ENCODE peak calls at places on chromosomes 1 and 21, in nine cellular contexts. G is transverse colon, B is spleen, E is GM12878, D is sigmoid colon, F is K562, I is prostate gland, N is suprapubic skin, M is endothelial cell of umbilical vein. S is an unnamed sample.

GRCh38 chr1:199759268-199759724 is 268.2 kb upstream of the NR5A2 start:
- DNase-seq in E (no peak), F (no peak), G (no peak), M (peak; percentile 26), I (no peak), N (no peak), B (no peak), D (no peak), S (no peak)

GRCh38 chr1:150621497-150622113 is 7.8 kb downstream of the ENSA start:
- DNase-seq in N (no peak), F (no peak), I (peak; percentile 37), E (no peak), D (peak; percentile 82), M (peak; percentile 73), B (no peak), G (peak; percentile 70), S (peak; percentile 60)

GRCh38 chr1:246213947-246214346 is 293.1 kb downstream of the SMYD3 start:
- DNase-seq in F (no peak), D (no peak), I (no peak), B (no peak), G (no peak), E (no peak), M (no peak), N (no peak), S (no peak)

GRCh38 chr1:209621329-209621728 is 30.9 kb downstream of the LAMB3 start:
- DNase-seq in E (no peak), I (no peak), F (no peak), D (no peak), M (peak; percentile 12), B (no peak), G (peak; percentile 65), N (no peak), S (no peak)

GRCh38 chr21:36193200-36193599 is 36.6 kb downstream of the DOP1B start:
- DNase-seq in D (no peak), E (no peak), M (no peak), G (no peak), F (no peak), N (no peak), I (peak; percentile 36), B (no peak), S (no peak)

GRCh38 chr21:28523367-28523766 is 469.3 kb downstream of the LTN1 start:
- DNase-seq in N (no peak), G (no peak), F (no peak), B (no peak), D (no peak), M (peak; percentile 78), I (no peak), E (no peak), S (no peak)

GRCh38 chr1:196877964-196878363 is 9.9 kb upstream of the CFHR4 start:
- DNase-seq in N (no peak), F (no peak), M (no peak), B (peak; percentile 70), I (no peak), G (no peak), D (no peak), E (no peak), S (no peak)

GRCh38 chr1:156750191-156750931 is 1.1 kb downstream of the HDGF start:
- DNase-seq in I (peak; percentile 57), B (no peak), M (peak; percentile 28), D (no peak), G (peak; percentile 74), N (no peak), F (peak; percentile 45), E (no peak), S (peak; percentile 34)

GRCh38 chr1:113684153-113684541 is 75.1 kb downstream of the PHTF1 start:
- DNase-seq in M (peak; percentile 89), N (peak; percentile 82), D (peak; percentile 92), I (peak; percentile 7), F (no peak), B (no peak), E (no peak), G (peak; percentile 41), S (no peak)

GRCh38 chr1:170663011-170663410 is 920 bp upstream of the PRRX1 start:
- DNase-seq in B (no peak), I (no peak), G (no peak), E (no peak), F (no peak), D (no peak), N (no peak), M (no peak), S (no peak)

GRCh38 chr1:115545791-115546733 is 95.7 kb upstream of the VANGL1 start:
- DNase-seq in F (peak; percentile 20), D (no peak), M (peak; percentile 56), G (peak; percentile 34), E (no peak), N (peak; percentile 64), I (peak; percentile 30), B (no peak), S (peak; percentile 40)

DNA sequence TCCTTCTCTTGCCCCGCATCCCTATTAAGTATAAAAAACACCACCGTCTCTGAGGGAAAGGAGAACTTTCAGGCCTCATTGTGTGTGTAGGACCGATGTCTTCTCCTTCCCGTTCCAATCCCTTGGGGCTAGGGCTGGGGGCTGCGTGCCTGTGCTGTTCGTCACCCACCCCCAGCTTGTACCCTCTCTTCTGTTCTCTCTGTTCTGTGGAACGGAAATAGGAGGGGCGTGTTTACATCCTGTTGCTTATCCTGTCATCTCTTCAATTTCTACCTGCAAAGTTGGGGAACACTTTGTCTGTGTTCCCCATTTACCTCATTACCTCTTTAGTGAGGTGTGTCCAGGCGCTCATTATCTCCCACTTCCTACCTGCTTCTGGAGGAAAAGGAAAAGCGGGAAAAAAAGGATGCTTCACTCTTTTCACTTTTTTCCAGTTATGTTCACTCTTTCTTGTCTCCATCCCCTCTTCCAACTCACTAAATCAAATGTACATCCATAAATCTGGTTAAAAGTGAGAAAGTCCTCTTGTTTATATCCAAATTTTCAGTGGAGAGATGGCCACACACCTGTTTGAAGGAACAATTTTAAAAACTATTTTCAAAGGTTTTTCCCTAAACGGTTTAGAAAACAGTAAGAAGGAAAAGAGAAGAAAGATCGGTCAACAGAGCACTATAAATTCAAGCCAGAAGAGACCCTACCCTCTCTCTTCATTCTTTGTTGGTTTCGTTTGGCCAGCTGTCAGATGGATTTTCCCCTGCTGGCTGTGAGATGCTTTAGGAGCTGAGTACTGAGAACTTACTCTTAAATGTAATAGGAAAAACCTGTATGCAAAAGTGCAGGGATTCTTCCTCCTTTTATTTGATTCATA is 1.0 kb upstream of the TXNIP start:
- DNase-seq in B (peak; percentile 93), F (no peak), N (peak; percentile 88), E (no peak), I (peak; percentile 56), D (peak; percentile 80), G (peak; percentile 74), M (peak; percentile 22), S (peak; percentile 53)
- TF ChIP-seq POLR2A in B (peak; percentile 1), F (no peak), N (no peak), E (peak; percentile 56), I (peak; percentile 15), D (no peak), G (no peak), M (no peak), S (peak; percentile 34)

GRCh38 chr1:86708923-86709322 is 4.5 kb downstream of the SH3GLB1 start:
- DNase-seq in F (no peak), G (no peak), B (no peak), N (no peak), E (no peak), D (no peak), M (no peak), I (no peak), S (no peak)

GRCh38 chr1:86713477-86713876 is 9.1 kb downstream of the SH3GLB1 start:
- DNase-seq in B (no peak), F (no peak), D (no peak), M (no peak), G (no peak), E (no peak), N (no peak), I (no peak), S (no peak)

GRCh38 chr1:86714561-86715244 is 10.3 kb downstream of the SH3GLB1 start:
- DNase-seq in M (no peak), E (no peak), G (no peak), B (no peak), I (no peak), N (no peak), F (no peak), D (no peak), S (no peak)

GRCh38 chr1:86714159-86714558 is 9.8 kb downstream of the SH3GLB1 start:
- DNase-seq in I (no peak), G (no peak), E (no peak), N (no peak), M (no peak), B (no peak), D (no peak), F (no peak), S (no peak)

GRCh38 chr1:86712088-86712860 is 7.9 kb downstream of the SH3GLB1 start:
- DNase-seq in N (no peak), B (no peak), M (no peak), F (no peak), G (no peak), D (no peak), E (no peak), I (no peak), S (no peak)
- H3K4me1 ChIP-seq in N (peaks cover 72% of the 10 kb centered on the region), B (peaks cover 100% of the 10 kb centered on the region), M (peaks cover 20% of the 10 kb centered on the region), F (no peaks in the 10 kb centered on the region), G (peaks cover 79% of the 10 kb centered on the region), D (peaks cover 84% of the 10 kb centered on the region), E (peaks cover 6% of the 10 kb centered on the region), I (peaks cover 4% of the 10 kb centered on the region), S (peaks cover 97% of the 10 kb centered on the region)

DNA sequence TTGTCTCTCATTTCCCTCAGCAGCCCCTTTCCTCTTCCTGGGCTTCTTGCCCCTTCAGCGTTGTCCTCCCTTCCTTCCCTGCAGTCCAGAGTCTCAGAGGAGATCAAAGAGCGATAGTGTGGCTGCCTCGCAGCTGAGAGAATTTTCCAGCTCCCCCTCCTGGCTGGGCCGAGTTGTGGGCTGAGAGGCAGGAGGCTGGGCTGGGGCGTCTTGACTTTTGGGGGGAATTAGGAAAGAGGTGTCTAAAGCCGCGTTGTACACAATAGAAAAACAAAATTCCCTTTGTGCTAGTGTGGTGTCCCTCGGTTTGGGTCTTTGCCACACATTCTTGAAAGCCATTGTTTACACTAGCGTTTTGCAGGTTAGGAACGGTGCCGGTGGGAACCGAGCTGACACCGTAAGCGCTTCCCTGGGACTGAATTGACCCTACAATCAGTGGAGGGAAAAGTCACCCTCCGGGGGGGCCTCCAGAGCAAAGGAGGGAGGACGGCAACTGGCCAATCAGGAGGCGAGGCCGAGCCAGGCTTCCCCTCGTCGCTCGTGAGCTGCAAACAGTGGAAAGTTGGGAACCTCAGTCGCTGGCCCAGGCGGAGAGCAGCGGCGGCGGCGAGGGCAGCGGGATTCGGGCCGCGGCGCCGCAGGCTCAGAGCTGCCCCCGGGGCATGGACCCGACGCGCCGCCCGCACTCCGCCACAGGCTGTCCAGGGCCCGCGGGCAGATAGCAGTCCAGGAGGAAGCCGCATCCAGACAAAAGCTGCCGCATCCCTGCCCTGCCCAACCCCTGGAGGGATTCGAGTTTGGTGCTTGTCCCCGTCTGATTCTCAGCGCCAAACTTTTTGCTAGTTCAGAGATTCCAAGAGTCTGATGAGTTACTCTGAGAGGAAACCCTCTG is at the start of gene HMCN1:
- DNase-seq in G (peak; percentile 54), M (peak; percentile 85), D (peak; percentile 93), I (peak; percentile 43), E (no peak), F (peak; percentile 39), N (peak; percentile 86), B (peak; percentile 86), S (peak; percentile 58)
- TF ChIP-seq POLR2AphosphoS5 in G (peak; percentile 19), M (peak; percentile 22), D (peak; percentile 52), I (peak; percentile 30), E (no peak), F (no peak), N (no peak), B (peak; percentile 77), S (peak; percentile 47)

DNA sequence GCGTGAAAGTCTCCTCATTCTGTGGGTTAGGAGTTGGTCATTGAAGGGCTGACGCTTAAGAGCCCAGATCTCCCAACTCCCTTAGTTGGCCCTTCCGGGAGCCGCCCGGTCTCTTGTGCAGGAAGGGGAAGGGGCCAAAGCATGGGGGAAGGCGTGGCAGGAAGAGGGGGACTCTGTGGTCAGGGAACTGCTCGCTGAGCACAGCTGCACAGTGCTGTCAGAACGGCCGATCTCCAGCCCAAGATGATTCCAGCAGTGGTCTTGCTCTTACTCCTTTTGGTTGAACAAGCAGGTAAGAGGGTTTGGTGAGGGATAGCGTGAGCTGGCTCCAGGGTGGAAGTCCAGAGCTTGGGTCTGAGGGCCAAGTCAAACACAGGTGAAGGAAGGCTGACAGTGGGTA is at the start of gene FCER1G:
- DNase-seq in D (no peak), I (no peak), B (peak; percentile 91), N (no peak), M (no peak), F (peak; percentile 11), G (peak; percentile 50), E (no peak), S (no peak)
- TF ChIP-seq POLR2A in D (peak; percentile 28), I (no peak), B (no peak), N (no peak), M (no peak), F (peak; percentile 41), G (peak; percentile 50), E (peak; percentile 20), S (no peak)

S was measured in stomach.